ENCODE peak calls at places on chromosomes 2 and 18, in five cellular contexts. X is natural killer cell, B is IMR-90, K is lower lobe of right lung, G is GM20000. Q is an unnamed sample.

GRCh38 chr2:241063587-241063986 is 38.5 kb downstream of the MTERF4 start:
- DNase-seq in X (no peak), B (no peak), K (peak; percentile 46), G (peak; percentile 32), Q (no peak)

GRCh38 chr2:9781252-9781651 is 62.0 kb upstream of the TAF1B start:
- DNase-seq in X (no peak), B (no peak), K (peak; percentile 23), G (no peak), Q (no peak)

GRCh38 chr2:179165356-179166000 is 99.2 kb downstream of the SESTD1 start:
- DNase-seq in X (no peak), B (no peak), K (no peak), G (no peak), Q (no peak)

GRCh38 chr18:68676913-68677312 is 38.0 kb downstream of the TMX3 start:
- DNase-seq in X (no peak), B (peak; percentile 25), K (no peak), G (no peak), Q (no peak)

GRCh38 chr2:208618220-208618619 is 211.6 kb downstream of the PTH2R start:
- DNase-seq in X (no peak), B (no peak), K (no peak), G (no peak), Q (no peak)

GRCh38 chr2:146806295-146807005 is 1038.4 kb upstream of the ACVR2A start:
- DNase-seq in X (no peak), B (peak; percentile 4), K (no peak), G (no peak), Q (no peak)

GRCh38 chr18:12422936-12423335 is 15.2 kb downstream of the PRELID3A start:
- DNase-seq in X (no peak), B (no peak), K (no peak), G (no peak), Q (peak; percentile 38)

GRCh38 chr2:105765415-105766299 is 20.9 kb downstream of the NCK2 start:
- DNase-seq in X (no peak), B (no peak), K (no peak), G (no peak), Q (no peak)

GRCh38 chr2:40658917-40659316 is 207.0 kb upstream of the SLC8A1 start:
- DNase-seq in X (no peak), B (peak; percentile 40), K (no peak), G (no peak), Q (no peak)

GRCh38 chr2:96191937-96192670 is 16.5 kb downstream of the STARD7 start:
- DNase-seq in X (no peak), B (no peak), K (no peak), G (no peak), Q (no peak)

GRCh38 chr2:46683541-46683940 is 204.2 kb downstream of the TMEM247 start:
- DNase-seq in X (no peak), B (no peak), K (no peak), G (no peak), Q (no peak)

GRCh38 chr2:54470241-54470938 is 14.3 kb downstream of the SPTBN1 start:
- DNase-seq in X (no peak), B (peak; percentile 79), K (no peak), G (no peak), Q (no peak)

GRCh38 chr18:11664286-11664685 is 24.8 kb upstream of the GNAL start:
- DNase-seq in X (no peak), B (no peak), K (no peak), G (no peak), Q (no peak)

GRCh38 chr18:60019463-60019840 is 119.7 kb downstream of the PMAIP1 start:
- DNase-seq in X (no peak), B (peak; percentile 87), K (no peak), G (no peak), Q (no peak)

GRCh38 chr18:75211721-75212625 is 1.4 kb downstream of the TSHZ1 start:
- DNase-seq in X (peak; percentile 36), B (peak; percentile 19), K (peak; percentile 63), G (peak; percentile 59), Q (peak; percentile 47)

GRCh38 chr2:111617299-111617803 is 266.6 kb downstream of the ANAPC1 start:
- DNase-seq in X (no peak), B (peak; percentile 61), K (no peak), G (no peak), Q (no peak)

GRCh38 chr2:101493074-101493473 is 18.2 kb upstream of the RFX8 start:
- DNase-seq in X (no peak), B (no peak), K (no peak), G (no peak), Q (no peak)

GRCh38 chr2:185787530-185788145 is 49.0 kb downstream of the FSIP2 start:
- DNase-seq in X (no peak), B (no peak), K (no peak), G (no peak), Q (no peak)

GRCh38 chr2:43083710-43084698 is 142.4 kb downstream of the ZFP36L2 start:
- DNase-seq in X (no peak), B (peak; percentile 55), K (no peak), G (no peak), Q (no peak)

GRCh38 chr2:190879474-190880373 is 897 bp upstream of the GLS start:
- DNase-seq in X (no peak), B (no peak), K (no peak), G (no peak), Q (peak; percentile 67)

GRCh38 chr18:61551586-61551985 is 218.4 kb downstream of the CDH20 start:
- DNase-seq in X (no peak), B (peak; percentile 88), K (no peak), G (peak; percentile 76), Q (peak; percentile 8)

GRCh38 chr18:61556316-61556715 is 223.1 kb downstream of the CDH20 start:
- DNase-seq in X (no peak), B (no peak), K (no peak), G (no peak), Q (no peak)

GRCh38 chr18:61554946-61555361 is 221.7 kb downstream of the CDH20 start:
- DNase-seq in X (no peak), B (peak; percentile 24), K (no peak), G (no peak), Q (no peak)

GRCh38 chr18:61554117-61554776 is 221.0 kb downstream of the CDH20 start:
- DNase-seq in X (peak; percentile 36), B (no peak), K (peak; percentile 48), G (no peak), Q (peak; percentile 56)

GRCh38 chr18:61556862-61557261 is 223.6 kb downstream of the CDH20 start:
- DNase-seq in X (no peak), B (no peak), K (no peak), G (no peak), Q (no peak)
- TF ChIP-seq CTCF in X (no peak), B (no peak), K (no peak), G (no peak), Q (no peak)

DNA sequence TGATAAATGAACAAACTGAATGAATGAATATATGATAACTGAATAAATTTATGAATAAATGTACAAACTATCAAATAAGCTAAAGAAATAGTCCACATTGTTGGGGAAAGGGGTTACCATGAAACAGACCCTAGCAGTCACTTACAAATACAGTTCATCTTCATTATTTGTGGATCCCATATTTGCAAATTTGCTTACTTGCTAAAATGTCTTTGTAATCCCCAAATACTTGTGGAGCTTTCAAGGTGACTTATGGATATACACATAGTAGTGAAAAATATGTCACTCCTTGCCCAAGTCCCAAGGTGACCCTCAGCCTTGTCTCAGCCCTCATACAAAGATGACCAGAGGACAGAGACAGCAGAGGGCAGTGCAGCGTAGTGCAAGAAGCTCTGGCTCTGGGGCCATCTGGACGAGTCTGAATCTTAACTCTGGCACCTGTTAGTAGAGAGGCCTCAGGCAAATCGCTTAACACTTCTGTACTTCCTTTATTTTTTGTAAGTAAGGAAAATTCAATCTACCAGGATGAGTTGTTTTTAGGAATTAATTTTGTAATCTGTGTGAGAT is 3.1 kb downstream of the PAIP2B start:
- DNase-seq in X (no peak), B (peak; percentile 16), K (no peak), G (peak; percentile 23), Q (peak; percentile 38)
- TF ChIP-seq CTCF in X (no peak), B (no peak), K (peak; percentile 22), G (peak; percentile 25), Q (no peak)

DNA sequence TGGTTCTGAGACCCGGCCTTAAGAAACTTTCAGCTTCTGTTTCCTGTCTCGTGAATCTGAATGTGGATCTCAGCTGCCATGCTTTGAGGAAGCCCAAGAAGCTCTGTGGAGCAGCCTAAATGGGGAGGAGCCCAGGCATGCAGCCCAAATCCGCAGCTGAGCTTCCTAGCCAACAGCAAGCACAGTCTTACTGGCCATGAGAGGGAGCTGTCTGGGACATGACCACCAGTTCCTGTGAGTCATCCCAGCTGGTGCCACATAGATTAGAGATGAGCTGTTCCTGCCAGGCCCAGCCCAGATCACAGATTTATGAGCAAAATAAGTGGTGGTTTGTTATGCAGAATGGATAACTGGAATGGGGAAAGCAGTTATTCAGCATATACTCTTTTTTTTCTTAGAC is 224.4 kb upstream of the APCDD1 start:
- DNase-seq in X (no peak), B (peak; percentile 83), K (no peak), G (no peak), Q (peak; percentile 27)
- TF ChIP-seq CTCF in X (no peak), B (peak; percentile 34), K (no peak), G (no peak), Q (no peak)

GRCh38 chr2:167127135-167127534 is 238.9 kb downstream of the XIRP2 start:
- DNase-seq in X (no peak), B (peak; percentile 44), K (no peak), G (no peak), Q (no peak)
- TF ChIP-seq CTCF in X (no peak), B (peak; percentile 34), K (peak; percentile 8), G (no peak), Q (no peak)

GRCh38 chr2:64362562-64363026 is 91.4 kb upstream of the LGALSL start:
- DNase-seq in X (no peak), B (no peak), K (no peak), G (no peak), Q (no peak)

GRCh38 chr2:64367444-64367843 is 86.5 kb upstream of the LGALSL start:
- DNase-seq in X (no peak), B (no peak), K (no peak), G (no peak), Q (no peak)

GRCh38 chr2:64363140-64363539 is 90.8 kb upstream of the LGALSL start:
- DNase-seq in X (no peak), B (no peak), K (no peak), G (no peak), Q (no peak)

GRCh38 chr2:64361151-64361938 is 92.6 kb upstream of the LGALSL start:
- DNase-seq in X (no peak), B (no peak), K (no peak), G (no peak), Q (no peak)

DNA sequence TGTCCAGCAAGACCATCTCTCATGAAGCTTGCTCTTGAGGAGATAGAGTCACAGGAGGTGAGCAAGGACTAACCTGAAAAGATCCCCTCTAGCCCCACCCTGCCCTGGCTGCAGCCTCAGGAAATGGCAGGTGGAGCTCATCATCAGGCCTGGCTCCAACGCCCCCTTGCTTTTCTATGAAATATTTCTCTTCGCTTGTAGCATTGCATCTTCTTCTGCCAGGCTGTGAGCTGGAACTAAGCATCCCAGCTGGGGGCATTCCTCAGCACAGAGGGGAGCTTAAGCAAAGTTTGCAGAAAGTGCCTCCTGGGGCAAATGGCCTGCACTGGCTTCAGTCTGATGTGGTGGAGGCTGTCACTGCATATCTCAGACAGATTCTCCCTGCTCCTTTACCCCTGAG is 90.1 kb upstream of the LGALSL start:
- DNase-seq in X (no peak), B (no peak), K (no peak), G (no peak), Q (no peak)
- TF ChIP-seq CTCF in X (no peak), B (no peak), K (no peak), G (no peak), Q (no peak)

GRCh38 chr2:233448220-233448559 is 93.9 kb downstream of the DGKD start:
- DNase-seq in X (no peak), B (no peak), K (no peak), G (no peak), Q (peak; percentile 34)
- TF ChIP-seq CTCF in X (no peak), B (peak; percentile 18), K (no peak), G (no peak), Q (peak; percentile 9)

GRCh38 chr2:168350380-168350779 is 103.0 kb upstream of the STK39 start:
- DNase-seq in X (no peak), B (no peak), K (no peak), G (no peak), Q (no peak)
- TF ChIP-seq CTCF in X (no peak), B (no peak), K (no peak), G (no peak), Q (no peak)